ENCODE peak calls at places on chromosomes 2 and 18, in ten cellular contexts. One of them, this sample, is unnamed.

GRCh38 chr2:225006730-225007129 is 35.5 kb downstream of the DOCK10 start:
- DNase-seq in endodermal cell: no peak
- DNase-seq in GM23338: no peak
- DNase-seq in testis: no peak
- DNase-seq in neuronal stem cell: no peak
- DNase-seq in A549: no peak
- DNase-seq in prostate gland: no peak
- DNase-seq in neural progenitor cell: no peak
- DNase-seq in naive thymus-derived CD4-positive, alpha-beta T cell: no peak
- DNase-seq in heart right ventricle: no peak
- DNase-seq in this sample: no peak

GRCh38 chr2:33526132-33526531 is 49.7 kb downstream of the RASGRP3 start:
- DNase-seq in endodermal cell: no peak
- DNase-seq in GM23338: no peak
- DNase-seq in testis: no peak
- DNase-seq in neuronal stem cell: no peak
- DNase-seq in A549: no peak
- DNase-seq in prostate gland: no peak
- DNase-seq in neural progenitor cell: no peak
- DNase-seq in naive thymus-derived CD4-positive, alpha-beta T cell: no peak
- DNase-seq in heart right ventricle: no peak
- DNase-seq in this sample: no peak

GRCh38 chr18:22282311-22283235 is 113.2 kb downstream of the GATA6 start:
- DNase-seq in endodermal cell: peak; percentile 57
- DNase-seq in GM23338: peak; percentile 18
- DNase-seq in testis: no peak
- DNase-seq in neuronal stem cell: no peak
- DNase-seq in A549: peak; percentile 92
- DNase-seq in prostate gland: no peak
- DNase-seq in neural progenitor cell: no peak
- DNase-seq in naive thymus-derived CD4-positive, alpha-beta T cell: peak; percentile 3
- DNase-seq in heart right ventricle: no peak
- DNase-seq in this sample: no peak

GRCh38 chr2:23007836-23008235 is 377.1 kb upstream of the KLHL29 start:
- DNase-seq in endodermal cell: no peak
- DNase-seq in GM23338: no peak
- DNase-seq in testis: no peak
- DNase-seq in neuronal stem cell: no peak
- DNase-seq in A549: no peak
- DNase-seq in prostate gland: no peak
- DNase-seq in neural progenitor cell: no peak
- DNase-seq in naive thymus-derived CD4-positive, alpha-beta T cell: no peak
- DNase-seq in heart right ventricle: no peak
- DNase-seq in this sample: no peak

GRCh38 chr2:81714817-81715216 is 1410.3 kb upstream of the LRRTM1 start:
- DNase-seq in endodermal cell: no peak
- DNase-seq in GM23338: no peak
- DNase-seq in testis: no peak
- DNase-seq in neuronal stem cell: no peak
- DNase-seq in A549: no peak
- DNase-seq in prostate gland: no peak
- DNase-seq in neural progenitor cell: no peak
- DNase-seq in naive thymus-derived CD4-positive, alpha-beta T cell: no peak
- DNase-seq in heart right ventricle: no peak
- DNase-seq in this sample: no peak

GRCh38 chr2:42905341-42906114 is 113.1 kb upstream of the HAAO start:
- DNase-seq in endodermal cell: peak; percentile 63
- DNase-seq in GM23338: peak; percentile 11
- DNase-seq in testis: no peak
- DNase-seq in neuronal stem cell: no peak
- DNase-seq in A549: no peak
- DNase-seq in prostate gland: no peak
- DNase-seq in neural progenitor cell: no peak
- DNase-seq in naive thymus-derived CD4-positive, alpha-beta T cell: no peak
- DNase-seq in heart right ventricle: peak; percentile 65
- DNase-seq in this sample: peak; percentile 78

GRCh38 chr18:55252053-55252675 is 292.9 kb upstream of the CCDC68 start:
- DNase-seq in endodermal cell: no peak
- DNase-seq in GM23338: peak; percentile 16
- DNase-seq in testis: no peak
- DNase-seq in neuronal stem cell: no peak
- DNase-seq in A549: no peak
- DNase-seq in prostate gland: no peak
- DNase-seq in neural progenitor cell: peak; percentile 11
- DNase-seq in naive thymus-derived CD4-positive, alpha-beta T cell: no peak
- DNase-seq in heart right ventricle: no peak
- DNase-seq in this sample: no peak

GRCh38 chr2:71852141-71852711 is 295.4 kb downstream of the CYP26B1 start:
- DNase-seq in endodermal cell: peak; percentile 49
- DNase-seq in GM23338: peak; percentile 36
- DNase-seq in testis: peak; percentile 33
- DNase-seq in neuronal stem cell: no peak
- DNase-seq in A549: no peak
- DNase-seq in prostate gland: no peak
- DNase-seq in neural progenitor cell: no peak
- DNase-seq in naive thymus-derived CD4-positive, alpha-beta T cell: no peak
- DNase-seq in heart right ventricle: no peak
- DNase-seq in this sample: peak; percentile 71

GRCh38 chr2:113077921-113078320 is 10.2 kb downstream of the IL1F10 start:
- DNase-seq in endodermal cell: no peak
- DNase-seq in GM23338: no peak
- DNase-seq in testis: no peak
- DNase-seq in neuronal stem cell: no peak
- DNase-seq in A549: peak; percentile 18
- DNase-seq in prostate gland: peak; percentile 16
- DNase-seq in neural progenitor cell: no peak
- DNase-seq in naive thymus-derived CD4-positive, alpha-beta T cell: no peak
- DNase-seq in heart right ventricle: no peak
- DNase-seq in this sample: no peak

GRCh38 chr2:173720310-173720709 is 244.9 kb downstream of the SP3 start:
- DNase-seq in endodermal cell: no peak
- DNase-seq in GM23338: no peak
- DNase-seq in testis: no peak
- DNase-seq in neuronal stem cell: no peak
- DNase-seq in A549: no peak
- DNase-seq in prostate gland: no peak
- DNase-seq in neural progenitor cell: no peak
- DNase-seq in naive thymus-derived CD4-positive, alpha-beta T cell: no peak
- DNase-seq in heart right ventricle: no peak
- DNase-seq in this sample: no peak

GRCh38 chr2:16717477-16717876 is 51.8 kb upstream of the CYRIA start:
- DNase-seq in endodermal cell: peak; percentile 66
- DNase-seq in GM23338: no peak
- DNase-seq in testis: no peak
- DNase-seq in neuronal stem cell: no peak
- DNase-seq in A549: no peak
- DNase-seq in prostate gland: no peak
- DNase-seq in neural progenitor cell: no peak
- DNase-seq in naive thymus-derived CD4-positive, alpha-beta T cell: no peak
- DNase-seq in heart right ventricle: no peak
- DNase-seq in this sample: no peak

GRCh38 chr2:82650038-82650437 is 1809.0 kb downstream of the SUCLG1 start:
- DNase-seq in endodermal cell: no peak
- DNase-seq in GM23338: no peak
- DNase-seq in testis: no peak
- DNase-seq in neuronal stem cell: no peak
- DNase-seq in A549: no peak
- DNase-seq in prostate gland: no peak
- DNase-seq in neural progenitor cell: no peak
- DNase-seq in naive thymus-derived CD4-positive, alpha-beta T cell: no peak
- DNase-seq in heart right ventricle: no peak
- DNase-seq in this sample: no peak

GRCh38 chr2:72096181-72096580 is 51.5 kb downstream of the CYP26B1 start:
- DNase-seq in endodermal cell: no peak
- DNase-seq in GM23338: no peak
- DNase-seq in testis: no peak
- DNase-seq in neuronal stem cell: no peak
- DNase-seq in A549: no peak
- DNase-seq in prostate gland: no peak
- DNase-seq in neural progenitor cell: no peak
- DNase-seq in naive thymus-derived CD4-positive, alpha-beta T cell: no peak
- DNase-seq in heart right ventricle: no peak
- DNase-seq in this sample: no peak

GRCh38 chr2:20563251-20563650 is 87.6 kb downstream of the HS1BP3 start:
- DNase-seq in endodermal cell: no peak
- DNase-seq in GM23338: no peak
- DNase-seq in testis: no peak
- DNase-seq in neuronal stem cell: no peak
- DNase-seq in A549: no peak
- DNase-seq in prostate gland: no peak
- DNase-seq in neural progenitor cell: no peak
- DNase-seq in naive thymus-derived CD4-positive, alpha-beta T cell: no peak
- DNase-seq in heart right ventricle: no peak
- DNase-seq in this sample: no peak

GRCh38 chr2:226673314-226673723 is 126.3 kb downstream of the IRS1 start:
- DNase-seq in endodermal cell: no peak
- DNase-seq in GM23338: no peak
- DNase-seq in testis: no peak
- DNase-seq in neuronal stem cell: no peak
- DNase-seq in A549: peak; percentile 65
- DNase-seq in prostate gland: no peak
- DNase-seq in neural progenitor cell: no peak
- DNase-seq in naive thymus-derived CD4-positive, alpha-beta T cell: no peak
- DNase-seq in heart right ventricle: peak; percentile 23
- DNase-seq in this sample: no peak
- H3K27ac ChIP-seq in endodermal cell: no peak overlapping the region
- H3K27ac ChIP-seq in GM23338: no peak overlapping the region
- H3K27ac ChIP-seq in testis: no peak overlapping the region
- H3K27ac ChIP-seq in neuronal stem cell: no peak overlapping the region
- H3K27ac ChIP-seq in A549: peak overlapping the region; percentile 33
- H3K27ac ChIP-seq in prostate gland: no peak overlapping the region
- H3K27ac ChIP-seq in neural progenitor cell: no peak overlapping the region
- H3K27ac ChIP-seq in naive thymus-derived CD4-positive, alpha-beta T cell: no peak overlapping the region
- H3K27ac ChIP-seq in heart right ventricle: peak overlapping the region; percentile 55
- H3K27ac ChIP-seq in this sample: peak overlapping the region; percentile 50

GRCh38 chr2:127901339-127902072 is 15.8 kb upstream of the AMMECR1L start:
- DNase-seq in endodermal cell: no peak
- DNase-seq in GM23338: no peak
- DNase-seq in testis: peak; percentile 95
- DNase-seq in neuronal stem cell: no peak
- DNase-seq in A549: no peak
- DNase-seq in prostate gland: no peak
- DNase-seq in neural progenitor cell: no peak
- DNase-seq in naive thymus-derived CD4-positive, alpha-beta T cell: no peak
- DNase-seq in heart right ventricle: peak; percentile 75
- DNase-seq in this sample: no peak
- H3K27ac ChIP-seq in endodermal cell: no peak overlapping the region
- H3K27ac ChIP-seq in GM23338: no peak overlapping the region
- H3K27ac ChIP-seq in testis: peak overlapping the region; percentile 53
- H3K27ac ChIP-seq in neuronal stem cell: no peak overlapping the region
- H3K27ac ChIP-seq in A549: no peak overlapping the region
- H3K27ac ChIP-seq in prostate gland: no peak overlapping the region
- H3K27ac ChIP-seq in neural progenitor cell: no peak overlapping the region
- H3K27ac ChIP-seq in naive thymus-derived CD4-positive, alpha-beta T cell: no peak overlapping the region
- H3K27ac ChIP-seq in heart right ventricle: peak overlapping the region; percentile 82
- H3K27ac ChIP-seq in this sample: no peak overlapping the region

GRCh38 chr2:54617409-54617808 is 106.1 kb upstream of the EML6 start:
- DNase-seq in endodermal cell: no peak
- DNase-seq in GM23338: no peak
- DNase-seq in testis: no peak
- DNase-seq in neuronal stem cell: no peak
- DNase-seq in A549: no peak
- DNase-seq in prostate gland: peak; percentile 63
- DNase-seq in neural progenitor cell: no peak
- DNase-seq in naive thymus-derived CD4-positive, alpha-beta T cell: no peak
- DNase-seq in heart right ventricle: no peak
- DNase-seq in this sample: no peak

GRCh38 chr2:54619660-54620231 is 103.7 kb upstream of the EML6 start:
- DNase-seq in endodermal cell: no peak
- DNase-seq in GM23338: no peak
- DNase-seq in testis: no peak
- DNase-seq in neuronal stem cell: no peak
- DNase-seq in A549: no peak
- DNase-seq in prostate gland: no peak
- DNase-seq in neural progenitor cell: no peak
- DNase-seq in naive thymus-derived CD4-positive, alpha-beta T cell: no peak
- DNase-seq in heart right ventricle: no peak
- DNase-seq in this sample: peak; percentile 38

GRCh38 chr2:54620948-54621347 is 102.5 kb upstream of the EML6 start:
- DNase-seq in endodermal cell: no peak
- DNase-seq in GM23338: no peak
- DNase-seq in testis: no peak
- DNase-seq in neuronal stem cell: no peak
- DNase-seq in A549: no peak
- DNase-seq in prostate gland: no peak
- DNase-seq in neural progenitor cell: peak; percentile 15
- DNase-seq in naive thymus-derived CD4-positive, alpha-beta T cell: no peak
- DNase-seq in heart right ventricle: no peak
- DNase-seq in this sample: no peak

GRCh38 chr2:54615832-54616534 is 107.5 kb upstream of the EML6 start:
- DNase-seq in endodermal cell: no peak
- DNase-seq in GM23338: no peak
- DNase-seq in testis: no peak
- DNase-seq in neuronal stem cell: no peak
- DNase-seq in A549: no peak
- DNase-seq in prostate gland: no peak
- DNase-seq in neural progenitor cell: no peak
- DNase-seq in naive thymus-derived CD4-positive, alpha-beta T cell: no peak
- DNase-seq in heart right ventricle: no peak
- DNase-seq in this sample: no peak

GRCh38 chr2:54618646-54619565 is 104.6 kb upstream of the EML6 start:
- DNase-seq in endodermal cell: no peak
- DNase-seq in GM23338: no peak
- DNase-seq in testis: no peak
- DNase-seq in neuronal stem cell: no peak
- DNase-seq in A549: no peak
- DNase-seq in prostate gland: no peak
- DNase-seq in neural progenitor cell: peak; percentile 33
- DNase-seq in naive thymus-derived CD4-positive, alpha-beta T cell: no peak
- DNase-seq in heart right ventricle: no peak
- DNase-seq in this sample: no peak
- H3K27ac ChIP-seq in endodermal cell: no peak overlapping the region
- H3K27ac ChIP-seq in GM23338: no peak overlapping the region
- H3K27ac ChIP-seq in testis: peak overlapping the region; percentile 38
- H3K27ac ChIP-seq in neuronal stem cell: no peak overlapping the region
- H3K27ac ChIP-seq in A549: peak overlapping the region; percentile 20
- H3K27ac ChIP-seq in prostate gland: peak overlapping the region; percentile 53
- H3K27ac ChIP-seq in neural progenitor cell: no peak overlapping the region
- H3K27ac ChIP-seq in naive thymus-derived CD4-positive, alpha-beta T cell: peak overlapping the region; percentile 25
- H3K27ac ChIP-seq in heart right ventricle: peak overlapping the region; percentile 79
- H3K27ac ChIP-seq in this sample: peak overlapping the region; percentile 81

DNA sequence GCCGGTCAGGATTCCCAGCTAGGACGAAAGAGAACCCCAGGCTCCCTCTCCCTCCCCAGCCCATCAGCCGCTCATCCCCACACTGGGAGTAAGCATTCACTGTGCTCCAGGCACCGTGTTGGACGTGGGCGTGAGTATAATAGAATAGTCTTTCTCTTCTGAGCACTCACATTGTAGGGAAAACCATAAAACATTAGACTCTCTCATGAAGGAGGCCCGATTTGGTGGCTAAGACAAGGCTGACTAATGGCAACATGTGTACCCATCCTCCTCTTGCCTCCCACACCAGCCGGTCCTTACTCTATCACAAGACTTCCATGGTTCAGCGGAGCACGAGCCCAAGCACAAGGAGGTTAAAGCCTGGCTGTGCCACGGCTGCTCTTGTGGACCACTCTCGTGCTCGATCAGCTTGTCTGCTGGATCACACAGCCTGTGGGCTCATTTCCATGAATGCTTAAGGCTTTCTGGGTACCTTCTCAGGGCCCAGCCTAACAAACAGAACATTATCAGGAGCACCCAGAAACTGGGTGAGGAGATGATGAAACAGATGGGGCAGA is 540.9 kb upstream of the RAB6C start:
- DNase-seq in endodermal cell: no peak
- DNase-seq in GM23338: no peak
- DNase-seq in testis: no peak
- DNase-seq in neuronal stem cell: no peak
- DNase-seq in A549: no peak
- DNase-seq in prostate gland: no peak
- DNase-seq in neural progenitor cell: no peak
- DNase-seq in naive thymus-derived CD4-positive, alpha-beta T cell: no peak
- DNase-seq in heart right ventricle: no peak
- DNase-seq in this sample: no peak
- H3K27ac ChIP-seq in endodermal cell: no peak overlapping the region
- H3K27ac ChIP-seq in GM23338: no peak overlapping the region
- H3K27ac ChIP-seq in testis: no peak overlapping the region
- H3K27ac ChIP-seq in neuronal stem cell: no peak overlapping the region
- H3K27ac ChIP-seq in A549: no peak overlapping the region
- H3K27ac ChIP-seq in prostate gland: no peak overlapping the region
- H3K27ac ChIP-seq in neural progenitor cell: no peak overlapping the region
- H3K27ac ChIP-seq in naive thymus-derived CD4-positive, alpha-beta T cell: no peak overlapping the region
- H3K27ac ChIP-seq in heart right ventricle: no peak overlapping the region
- H3K27ac ChIP-seq in this sample: no peak overlapping the region